ENCODE peak calls at places on chromosome 9, in five cellular contexts. One of them, this sample, is unnamed.

GRCh38 chr9:136283291-136284235 is 20.3 kb downstream of the CCDC187 start:
- DNase-seq in NT2/D1: peak
- DNase-seq in HFFc6: peak
- DNase-seq in stimulated activated CD4-positive, alpha-beta T cell treated with anti-CD3 and anti-CD28 coated beads, Interleukin-2, amount 100 ng/mL, for 48 hours: peak
- DNase-seq in neural progenitor cell: peak
- DNase-seq in this sample: peak

GRCh38 chr9:133634024-133634691 is 2.0 kb upstream of the DBH start:
- DNase-seq in NT2/D1: no peak
- DNase-seq in HFFc6: no peak
- DNase-seq in stimulated activated CD4-positive, alpha-beta T cell treated with anti-CD3 and anti-CD28 coated beads, Interleukin-2, amount 100 ng/mL, for 48 hours: no peak
- DNase-seq in neural progenitor cell: peak
- DNase-seq in this sample: no peak

GRCh38 chr9:98087420-98088354 is 31.2 kb downstream of the NANS start:
- DNase-seq in NT2/D1: no peak
- DNase-seq in HFFc6: no peak
- DNase-seq in stimulated activated CD4-positive, alpha-beta T cell treated with anti-CD3 and anti-CD28 coated beads, Interleukin-2, amount 100 ng/mL, for 48 hours: peak
- DNase-seq in neural progenitor cell: peak
- DNase-seq in this sample: no peak

GRCh38 chr9:114973216-114973615 is 42.8 kb upstream of the TNFSF8 start:
- DNase-seq in NT2/D1: no peak
- DNase-seq in HFFc6: no peak
- DNase-seq in stimulated activated CD4-positive, alpha-beta T cell treated with anti-CD3 and anti-CD28 coated beads, Interleukin-2, amount 100 ng/mL, for 48 hours: no peak
- DNase-seq in neural progenitor cell: no peak
- DNase-seq in this sample: no peak

GRCh38 chr9:10274156-10274555 is 338.6 kb downstream of the PTPRD start:
- DNase-seq in NT2/D1: no peak
- DNase-seq in HFFc6: peak
- DNase-seq in stimulated activated CD4-positive, alpha-beta T cell treated with anti-CD3 and anti-CD28 coated beads, Interleukin-2, amount 100 ng/mL, for 48 hours: no peak
- DNase-seq in neural progenitor cell: no peak
- DNase-seq in this sample: no peak

GRCh38 chr9:33129886-33130284 is 37.3 kb downstream of the B4GALT1 start:
- DNase-seq in NT2/D1: no peak
- DNase-seq in HFFc6: no peak
- DNase-seq in stimulated activated CD4-positive, alpha-beta T cell treated with anti-CD3 and anti-CD28 coated beads, Interleukin-2, amount 100 ng/mL, for 48 hours: no peak
- DNase-seq in neural progenitor cell: no peak
- DNase-seq in this sample: no peak

GRCh38 chr9:93612796-93613154 is 36.4 kb downstream of the PHF2 start:
- DNase-seq in NT2/D1: no peak
- DNase-seq in HFFc6: no peak
- DNase-seq in stimulated activated CD4-positive, alpha-beta T cell treated with anti-CD3 and anti-CD28 coated beads, Interleukin-2, amount 100 ng/mL, for 48 hours: no peak
- DNase-seq in neural progenitor cell: no peak
- DNase-seq in this sample: no peak

GRCh38 chr9:112203536-112203935 is 28.4 kb upstream of the SUSD1 start:
- DNase-seq in NT2/D1: no peak
- DNase-seq in HFFc6: peak
- DNase-seq in stimulated activated CD4-positive, alpha-beta T cell treated with anti-CD3 and anti-CD28 coated beads, Interleukin-2, amount 100 ng/mL, for 48 hours: no peak
- DNase-seq in neural progenitor cell: no peak
- DNase-seq in this sample: no peak

GRCh38 chr9:76701441-76702031 is 62.7 kb upstream of the PCA3 start:
- DNase-seq in NT2/D1: no peak
- DNase-seq in HFFc6: no peak
- DNase-seq in stimulated activated CD4-positive, alpha-beta T cell treated with anti-CD3 and anti-CD28 coated beads, Interleukin-2, amount 100 ng/mL, for 48 hours: no peak
- DNase-seq in neural progenitor cell: peak
- DNase-seq in this sample: no peak

GRCh38 chr9:114059047-114059803 is 18.9 kb downstream of the AMBP start:
- DNase-seq in NT2/D1: no peak
- DNase-seq in HFFc6: no peak
- DNase-seq in stimulated activated CD4-positive, alpha-beta T cell treated with anti-CD3 and anti-CD28 coated beads, Interleukin-2, amount 100 ng/mL, for 48 hours: no peak
- DNase-seq in neural progenitor cell: no peak
- DNase-seq in this sample: no peak

GRCh38 chr9:128115187-128116103 is 12.1 kb downstream of the PTGES2 start:
- DNase-seq in NT2/D1: no peak
- DNase-seq in HFFc6: no peak
- DNase-seq in stimulated activated CD4-positive, alpha-beta T cell treated with anti-CD3 and anti-CD28 coated beads, Interleukin-2, amount 100 ng/mL, for 48 hours: no peak
- DNase-seq in neural progenitor cell: no peak
- DNase-seq in this sample: no peak

GRCh38 chr9:125121156-125121555 is 22.2 kb downstream of the SCAI start:
- DNase-seq in NT2/D1: no peak
- DNase-seq in HFFc6: no peak
- DNase-seq in stimulated activated CD4-positive, alpha-beta T cell treated with anti-CD3 and anti-CD28 coated beads, Interleukin-2, amount 100 ng/mL, for 48 hours: no peak
- DNase-seq in neural progenitor cell: no peak
- DNase-seq in this sample: no peak

GRCh38 chr9:101915479-101915878 is 177.0 kb upstream of the GRIN3A start:
- DNase-seq in NT2/D1: no peak
- DNase-seq in HFFc6: no peak
- DNase-seq in stimulated activated CD4-positive, alpha-beta T cell treated with anti-CD3 and anti-CD28 coated beads, Interleukin-2, amount 100 ng/mL, for 48 hours: no peak
- DNase-seq in neural progenitor cell: no peak
- DNase-seq in this sample: no peak

GRCh38 chr9:132986114-132986513 is 7.6 kb downstream of the GFI1B start:
- DNase-seq in NT2/D1: no peak
- DNase-seq in HFFc6: no peak
- DNase-seq in stimulated activated CD4-positive, alpha-beta T cell treated with anti-CD3 and anti-CD28 coated beads, Interleukin-2, amount 100 ng/mL, for 48 hours: no peak
- DNase-seq in neural progenitor cell: no peak
- DNase-seq in this sample: no peak

GRCh38 chr9:133888048-133888778 is 103.9 kb downstream of the VAV2 start:
- DNase-seq in NT2/D1: no peak
- DNase-seq in HFFc6: no peak
- DNase-seq in stimulated activated CD4-positive, alpha-beta T cell treated with anti-CD3 and anti-CD28 coated beads, Interleukin-2, amount 100 ng/mL, for 48 hours: no peak
- DNase-seq in neural progenitor cell: peak
- DNase-seq in this sample: no peak

GRCh38 chr9:121009657-121010056 is 40.4 kb downstream of the C5 start:
- DNase-seq in NT2/D1: no peak
- DNase-seq in HFFc6: no peak
- DNase-seq in stimulated activated CD4-positive, alpha-beta T cell treated with anti-CD3 and anti-CD28 coated beads, Interleukin-2, amount 100 ng/mL, for 48 hours: no peak
- DNase-seq in neural progenitor cell: no peak
- DNase-seq in this sample: no peak

GRCh38 chr9:21450733-21451394 is 10.6 kb downstream of the IFNA1 start:
- DNase-seq in NT2/D1: no peak
- DNase-seq in HFFc6: peak
- DNase-seq in stimulated activated CD4-positive, alpha-beta T cell treated with anti-CD3 and anti-CD28 coated beads, Interleukin-2, amount 100 ng/mL, for 48 hours: no peak
- DNase-seq in neural progenitor cell: no peak
- DNase-seq in this sample: no peak

GRCh38 chr9:112665347-112665746 is 52.6 kb downstream of the INIP start:
- DNase-seq in NT2/D1: no peak
- DNase-seq in HFFc6: peak
- DNase-seq in stimulated activated CD4-positive, alpha-beta T cell treated with anti-CD3 and anti-CD28 coated beads, Interleukin-2, amount 100 ng/mL, for 48 hours: no peak
- DNase-seq in neural progenitor cell: no peak
- DNase-seq in this sample: no peak

GRCh38 chr9:96859461-96860198 is 5.3 kb upstream of the ZNF782 start:
- DNase-seq in NT2/D1: no peak
- DNase-seq in HFFc6: peak
- DNase-seq in stimulated activated CD4-positive, alpha-beta T cell treated with anti-CD3 and anti-CD28 coated beads, Interleukin-2, amount 100 ng/mL, for 48 hours: no peak
- DNase-seq in neural progenitor cell: peak
- DNase-seq in this sample: no peak

GRCh38 chr9:114281421-114282103 is 41.3 kb upstream of the ORM1 start:
- DNase-seq in NT2/D1: no peak
- DNase-seq in HFFc6: peak
- DNase-seq in stimulated activated CD4-positive, alpha-beta T cell treated with anti-CD3 and anti-CD28 coated beads, Interleukin-2, amount 100 ng/mL, for 48 hours: no peak
- DNase-seq in neural progenitor cell: no peak
- DNase-seq in this sample: peak

GRCh38 chr9:93864029-93864428 is 91.1 kb downstream of the BARX1 start:
- DNase-seq in NT2/D1: no peak
- DNase-seq in HFFc6: no peak
- DNase-seq in stimulated activated CD4-positive, alpha-beta T cell treated with anti-CD3 and anti-CD28 coated beads, Interleukin-2, amount 100 ng/mL, for 48 hours: no peak
- DNase-seq in neural progenitor cell: no peak
- DNase-seq in this sample: no peak

GRCh38 chr9:120395374-120395773 is 184.6 kb downstream of the CDK5RAP2 start:
- DNase-seq in NT2/D1: no peak
- DNase-seq in HFFc6: no peak
- DNase-seq in stimulated activated CD4-positive, alpha-beta T cell treated with anti-CD3 and anti-CD28 coated beads, Interleukin-2, amount 100 ng/mL, for 48 hours: no peak
- DNase-seq in neural progenitor cell: no peak
- DNase-seq in this sample: no peak

GRCh38 chr9:113776194-113776593 is 99.9 kb upstream of the ZNF618 start:
- DNase-seq in NT2/D1: no peak
- DNase-seq in HFFc6: no peak
- DNase-seq in stimulated activated CD4-positive, alpha-beta T cell treated with anti-CD3 and anti-CD28 coated beads, Interleukin-2, amount 100 ng/mL, for 48 hours: no peak
- DNase-seq in neural progenitor cell: no peak
- DNase-seq in this sample: no peak

GRCh38 chr9:91214086-91214485 is 147.6 kb downstream of the AUH start:
- DNase-seq in NT2/D1: no peak
- DNase-seq in HFFc6: peak
- DNase-seq in stimulated activated CD4-positive, alpha-beta T cell treated with anti-CD3 and anti-CD28 coated beads, Interleukin-2, amount 100 ng/mL, for 48 hours: no peak
- DNase-seq in neural progenitor cell: no peak
- DNase-seq in this sample: no peak

GRCh38 chr9:98678244-98678842 is 30.4 kb downstream of the GABBR2 start:
- DNase-seq in NT2/D1: peak
- DNase-seq in HFFc6: no peak
- DNase-seq in stimulated activated CD4-positive, alpha-beta T cell treated with anti-CD3 and anti-CD28 coated beads, Interleukin-2, amount 100 ng/mL, for 48 hours: peak
- DNase-seq in neural progenitor cell: peak
- DNase-seq in this sample: no peak

GRCh38 chr9:113160571-113160970 is 9.8 kb downstream of the SLC31A2 start:
- DNase-seq in NT2/D1: peak
- DNase-seq in HFFc6: no peak
- DNase-seq in stimulated activated CD4-positive, alpha-beta T cell treated with anti-CD3 and anti-CD28 coated beads, Interleukin-2, amount 100 ng/mL, for 48 hours: no peak
- DNase-seq in neural progenitor cell: no peak
- DNase-seq in this sample: no peak

GRCh38 chr9:128061305-128061704 is 5.8 kb downstream of the NAIF1 start:
- DNase-seq in NT2/D1: no peak
- DNase-seq in HFFc6: no peak
- DNase-seq in stimulated activated CD4-positive, alpha-beta T cell treated with anti-CD3 and anti-CD28 coated beads, Interleukin-2, amount 100 ng/mL, for 48 hours: no peak
- DNase-seq in neural progenitor cell: no peak
- DNase-seq in this sample: no peak

GRCh38 chr9:114551750-114552685 is 35.6 kb upstream of the ATP6V1G1 start:
- DNase-seq in NT2/D1: peak
- DNase-seq in HFFc6: peak
- DNase-seq in stimulated activated CD4-positive, alpha-beta T cell treated with anti-CD3 and anti-CD28 coated beads, Interleukin-2, amount 100 ng/mL, for 48 hours: no peak
- DNase-seq in neural progenitor cell: no peak
- DNase-seq in this sample: no peak

GRCh38 chr9:93059097-93059959 is 827 bp downstream of the SUSD3 start:
- DNase-seq in NT2/D1: no peak
- DNase-seq in HFFc6: no peak
- DNase-seq in stimulated activated CD4-positive, alpha-beta T cell treated with anti-CD3 and anti-CD28 coated beads, Interleukin-2, amount 100 ng/mL, for 48 hours: no peak
- DNase-seq in neural progenitor cell: no peak
- DNase-seq in this sample: no peak

GRCh38 chr9:6334305-6334704 is 6.1 kb downstream of the TPD52L3 start:
- DNase-seq in NT2/D1: no peak
- DNase-seq in HFFc6: no peak
- DNase-seq in stimulated activated CD4-positive, alpha-beta T cell treated with anti-CD3 and anti-CD28 coated beads, Interleukin-2, amount 100 ng/mL, for 48 hours: no peak
- DNase-seq in neural progenitor cell: no peak
- DNase-seq in this sample: no peak

GRCh38 chr9:128898382-128898781 is 16.4 kb downstream of the LRRC8A start:
- DNase-seq in NT2/D1: no peak
- DNase-seq in HFFc6: no peak
- DNase-seq in stimulated activated CD4-positive, alpha-beta T cell treated with anti-CD3 and anti-CD28 coated beads, Interleukin-2, amount 100 ng/mL, for 48 hours: no peak
- DNase-seq in neural progenitor cell: no peak
- DNase-seq in this sample: no peak

GRCh38 chr9:96856363-96857286 is 2.3 kb upstream of the ZNF782 start:
- DNase-seq in NT2/D1: peak
- DNase-seq in HFFc6: peak
- DNase-seq in stimulated activated CD4-positive, alpha-beta T cell treated with anti-CD3 and anti-CD28 coated beads, Interleukin-2, amount 100 ng/mL, for 48 hours: peak
- DNase-seq in neural progenitor cell: peak
- DNase-seq in this sample: peak

GRCh38 chr9:131095666-131096489 is 453 bp upstream of the AIF1L start:
- DNase-seq in NT2/D1: peak
- DNase-seq in HFFc6: no peak
- DNase-seq in stimulated activated CD4-positive, alpha-beta T cell treated with anti-CD3 and anti-CD28 coated beads, Interleukin-2, amount 100 ng/mL, for 48 hours: peak
- DNase-seq in neural progenitor cell: peak
- DNase-seq in this sample: peak

GRCh38 chr9:94514722-94515121 is 40.2 kb upstream of the PCAT7 start:
- DNase-seq in NT2/D1: no peak
- DNase-seq in HFFc6: no peak
- DNase-seq in stimulated activated CD4-positive, alpha-beta T cell treated with anti-CD3 and anti-CD28 coated beads, Interleukin-2, amount 100 ng/mL, for 48 hours: no peak
- DNase-seq in neural progenitor cell: no peak
- DNase-seq in this sample: no peak

GRCh38 chr9:106775960-106776359 is 87.0 kb upstream of the ZNF462 start:
- DNase-seq in NT2/D1: no peak
- DNase-seq in HFFc6: no peak
- DNase-seq in stimulated activated CD4-positive, alpha-beta T cell treated with anti-CD3 and anti-CD28 coated beads, Interleukin-2, amount 100 ng/mL, for 48 hours: no peak
- DNase-seq in neural progenitor cell: no peak
- DNase-seq in this sample: no peak

GRCh38 chr9:116355153-116355827 is 201.7 kb downstream of the PAPPA start:
- DNase-seq in NT2/D1: no peak
- DNase-seq in HFFc6: no peak
- DNase-seq in stimulated activated CD4-positive, alpha-beta T cell treated with anti-CD3 and anti-CD28 coated beads, Interleukin-2, amount 100 ng/mL, for 48 hours: no peak
- DNase-seq in neural progenitor cell: peak
- DNase-seq in this sample: no peak

GRCh38 chr9:121743441-121744001 is 92.1 kb downstream of the DAB2IP start:
- DNase-seq in NT2/D1: no peak
- DNase-seq in HFFc6: peak
- DNase-seq in stimulated activated CD4-positive, alpha-beta T cell treated with anti-CD3 and anti-CD28 coated beads, Interleukin-2, amount 100 ng/mL, for 48 hours: no peak
- DNase-seq in neural progenitor cell: peak
- DNase-seq in this sample: no peak

GRCh38 chr9:125529589-125530515 is 177.2 kb downstream of the MAPKAP1 start:
- DNase-seq in NT2/D1: no peak
- DNase-seq in HFFc6: no peak
- DNase-seq in stimulated activated CD4-positive, alpha-beta T cell treated with anti-CD3 and anti-CD28 coated beads, Interleukin-2, amount 100 ng/mL, for 48 hours: no peak
- DNase-seq in neural progenitor cell: no peak
- DNase-seq in this sample: no peak

This sample was measured in amygdala.